ENCODE peak calls at places on chromosomes 1 and 21, in six cellular contexts. O is lower lobe of right lung, L is astrocyte, Q is spleen, J is A549, R is cardiac muscle cell. G is an unnamed sample. For H3K4me1, the result is how much of the 10 kb centered on the place peaks cover.

GRCh38 chr1:213572939-213573647 is 414.7 kb upstream of the PROX1 start:
- DNase-seq in O (no peak), L (no peak), Q (no peak), J (no peak), R (no peak), G (no peak)

GRCh38 chr21:39660596-39660995 is 47.9 kb downstream of the B3GALT5 start:
- DNase-seq in O (no peak), L (peak), Q (no peak), J (peak), R (peak), G (peak)

GRCh38 chr1:4634156-4634792 is 20.1 kb upstream of the AJAP1 start:
- DNase-seq in O (no peak), L (no peak), Q (peak), J (no peak), R (no peak), G (no peak)

GRCh38 chr1:206856674-206857464 is 8.6 kb upstream of the IL20 start:
- DNase-seq in O (no peak), L (no peak), Q (no peak), J (peak), R (no peak), G (no peak)

GRCh38 chr21:42075686-42076471 is 4.8 kb downstream of the UMODL1 start:
- DNase-seq in O (no peak), L (no peak), Q (peak), J (no peak), R (no peak), G (no peak)

GRCh38 chr1:28326505-28326904 is 2.3 kb upstream of the MED18 start:
- DNase-seq in O (no peak), L (no peak), Q (no peak), J (no peak), R (no peak), G (no peak)

GRCh38 chr21:46567348-46567747 is 37.5 kb downstream of the S100B start:
- DNase-seq in O (peak), L (no peak), Q (no peak), J (no peak), R (no peak), G (no peak)

GRCh38 chr21:29320021-29320420 is 21.3 kb downstream of the BACH1 start:
- DNase-seq in O (no peak), L (no peak), Q (no peak), J (no peak), R (no peak), G (no peak)

GRCh38 chr1:155859881-155860841 is 794 bp downstream of the SYT11 start:
- DNase-seq in O (peak), L (peak), Q (peak), J (no peak), R (peak), G (peak)

GRCh38 chr1:194813109-194813508 is 1626.7 kb upstream of the B3GALT2 start:
- DNase-seq in O (no peak), L (no peak), Q (no peak), J (no peak), R (no peak), G (no peak)

GRCh38 chr21:45979141-45979631 is 2.4 kb upstream of the COL6A1 start:
- DNase-seq in O (peak), L (no peak), Q (peak), J (no peak), R (no peak), G (no peak)

GRCh38 chr1:81706650-81707435 is 93.9 kb upstream of the ADGRL2 start:
- DNase-seq in O (no peak), L (peak), Q (no peak), J (no peak), R (peak), G (no peak)

GRCh38 chr1:226978350-226979114 is 38.4 kb downstream of the COQ8A start:
- DNase-seq in O (no peak), L (no peak), Q (no peak), J (no peak), R (no peak), G (no peak)

GRCh38 chr1:178513278-178513983 is 522 bp downstream of the TEX35 start:
- DNase-seq in O (no peak), L (no peak), Q (peak), J (no peak), R (peak), G (peak)

GRCh38 chr1:151711044-151711800 is 5.4 kb downstream of the CELF3 start:
- DNase-seq in O (no peak), L (no peak), Q (no peak), J (no peak), R (no peak), G (no peak)

GRCh38 chr1:41500781-41501518 is 16.5 kb upstream of the EDN2 start:
- DNase-seq in O (no peak), L (peak), Q (no peak), J (no peak), R (no peak), G (no peak)

GRCh38 chr1:87318806-87319205 is 9.9 kb upstream of the LMO4 start:
- DNase-seq in O (no peak), L (no peak), Q (no peak), J (no peak), R (no peak), G (no peak)

GRCh38 chr21:42737969-42738590 is 84.7 kb downstream of the PDE9A start:
- DNase-seq in O (peak), L (no peak), Q (peak), J (no peak), R (peak), G (no peak)

GRCh38 chr1:86504895-86505625 is 36.3 kb downstream of the CLCA1 start:
- DNase-seq in O (no peak), L (peak), Q (no peak), J (no peak), R (peak), G (no peak)

GRCh38 chr21:42156690-42157605 is 62.0 kb upstream of the ABCG1 start:
- DNase-seq in O (no peak), L (no peak), Q (no peak), J (no peak), R (peak), G (peak)

GRCh38 chr1:47533176-47534039 is 95.6 kb downstream of the FOXD2 start:
- DNase-seq in O (peak), L (peak), Q (no peak), J (no peak), R (peak), G (peak)

GRCh38 chr1:180609643-180610555 is 21.9 kb upstream of the XPR1 start:
- DNase-seq in O (no peak), L (no peak), Q (no peak), J (no peak), R (peak), G (no peak)

GRCh38 chr1:116290085-116290670 is 82.9 kb upstream of the ATP1A1 start:
- DNase-seq in O (no peak), L (no peak), Q (no peak), J (no peak), R (no peak), G (no peak)

GRCh38 chr1:41449326-41449921 is 35.1 kb downstream of the EDN2 start:
- DNase-seq in O (no peak), L (no peak), Q (no peak), J (no peak), R (no peak), G (no peak)

GRCh38 chr1:27436204-27437159 is 44.1 kb downstream of the GPR3 start:
- DNase-seq in O (no peak), L (peak), Q (no peak), J (peak), R (peak), G (no peak)

GRCh38 chr1:63969461-63969893 is 195.7 kb downstream of the ROR1 start:
- DNase-seq in O (no peak), L (peak), Q (no peak), J (no peak), R (no peak), G (no peak)

GRCh38 chr1:221862971-221863370 is 121.1 kb upstream of the DUSP10 start:
- DNase-seq in O (no peak), L (no peak), Q (no peak), J (no peak), R (no peak), G (no peak)

GRCh38 chr1:229093546-229094336 is 177.2 kb upstream of the RAB4A start:
- DNase-seq in O (no peak), L (no peak), Q (no peak), J (no peak), R (no peak), G (no peak)

GRCh38 chr1:221274373-221274772 is 395.1 kb downstream of the HLX start:
- DNase-seq in O (no peak), L (no peak), Q (no peak), J (no peak), R (no peak), G (peak)

DNA sequence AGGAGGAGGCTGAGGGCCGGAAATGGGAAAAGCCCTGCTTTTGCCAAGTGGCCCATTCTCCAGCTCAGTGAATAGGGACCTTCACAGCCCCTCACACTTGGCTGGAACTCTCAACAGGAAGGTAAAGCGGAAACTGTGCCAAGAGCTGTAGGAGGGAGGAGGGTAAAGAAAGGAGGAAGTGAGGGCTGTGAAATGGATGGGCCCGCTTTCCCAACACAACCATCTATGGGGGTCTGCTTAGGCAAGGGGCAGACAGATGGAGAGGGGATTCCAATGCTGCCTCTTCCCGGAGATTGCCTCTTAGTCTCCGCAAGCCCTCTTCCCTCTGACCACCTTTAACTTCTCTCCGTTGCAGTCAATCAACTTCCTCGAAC is 5.2 kb downstream of the INKA2 start:
- DNase-seq in O (no peak), L (no peak), Q (no peak), J (no peak), R (no peak), G (no peak)
- H3K4me1 ChIP-seq in O (under half), L (under half), Q (under half), J (under half), R (under half), G (half or more)

DNA sequence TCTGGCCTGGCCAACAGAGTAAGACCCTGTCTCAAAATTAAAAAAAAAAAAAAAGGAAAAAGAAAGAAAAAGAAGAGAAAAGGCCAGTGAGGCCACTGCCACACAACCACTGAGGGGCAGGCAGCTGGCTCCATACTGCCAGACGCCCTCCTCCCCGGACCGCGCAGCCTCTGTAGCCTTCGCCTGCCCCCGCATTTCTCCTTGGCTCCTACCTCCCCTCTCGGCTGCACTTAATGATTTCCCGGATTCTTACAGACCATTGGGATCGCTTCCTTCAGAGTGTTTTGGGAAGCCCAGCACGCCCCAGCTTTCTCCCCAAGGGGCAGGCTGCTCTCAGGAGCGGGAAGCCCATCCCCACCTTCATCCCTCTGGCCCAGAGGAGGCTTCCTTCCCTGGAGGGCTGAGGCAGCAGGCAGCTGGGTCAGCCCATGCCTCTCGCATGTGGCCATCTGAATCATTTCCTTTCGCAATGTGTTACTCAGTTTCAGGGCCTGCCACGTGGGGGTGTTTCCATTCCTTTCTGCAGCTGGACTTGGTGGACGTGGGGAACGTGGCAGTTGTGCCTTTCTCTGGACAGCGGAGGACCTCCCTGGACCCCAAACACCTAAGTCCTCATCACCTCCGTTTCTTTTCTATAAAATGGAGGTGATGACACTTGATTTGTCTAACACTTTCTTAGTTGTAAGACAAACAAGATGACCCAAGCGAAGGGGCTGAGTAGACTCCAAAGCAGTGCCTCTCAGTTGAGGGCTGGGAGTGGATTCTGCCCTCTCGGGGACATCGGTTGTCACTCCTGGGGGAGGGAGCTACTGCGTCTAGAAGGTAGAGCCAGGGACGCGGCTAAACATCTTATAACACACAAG is 2.3 kb downstream of the SLC2A5 start:
- DNase-seq in O (peak), L (peak), Q (peak), J (no peak), R (peak), G (no peak)
- H3K4me1 ChIP-seq in O (under half), L (under half), Q (under half), J (under half), R (under half), G (under half)

GRCh38 chr1:110220324-110220723 is 10.2 kb downstream of the KCNC4 start:
- DNase-seq in O (no peak), L (no peak), Q (no peak), J (no peak), R (no peak), G (no peak)
- H3K4me1 ChIP-seq in O (under half), L (under half), Q (under half), J (under half), R (under half), G (under half)

DNA sequence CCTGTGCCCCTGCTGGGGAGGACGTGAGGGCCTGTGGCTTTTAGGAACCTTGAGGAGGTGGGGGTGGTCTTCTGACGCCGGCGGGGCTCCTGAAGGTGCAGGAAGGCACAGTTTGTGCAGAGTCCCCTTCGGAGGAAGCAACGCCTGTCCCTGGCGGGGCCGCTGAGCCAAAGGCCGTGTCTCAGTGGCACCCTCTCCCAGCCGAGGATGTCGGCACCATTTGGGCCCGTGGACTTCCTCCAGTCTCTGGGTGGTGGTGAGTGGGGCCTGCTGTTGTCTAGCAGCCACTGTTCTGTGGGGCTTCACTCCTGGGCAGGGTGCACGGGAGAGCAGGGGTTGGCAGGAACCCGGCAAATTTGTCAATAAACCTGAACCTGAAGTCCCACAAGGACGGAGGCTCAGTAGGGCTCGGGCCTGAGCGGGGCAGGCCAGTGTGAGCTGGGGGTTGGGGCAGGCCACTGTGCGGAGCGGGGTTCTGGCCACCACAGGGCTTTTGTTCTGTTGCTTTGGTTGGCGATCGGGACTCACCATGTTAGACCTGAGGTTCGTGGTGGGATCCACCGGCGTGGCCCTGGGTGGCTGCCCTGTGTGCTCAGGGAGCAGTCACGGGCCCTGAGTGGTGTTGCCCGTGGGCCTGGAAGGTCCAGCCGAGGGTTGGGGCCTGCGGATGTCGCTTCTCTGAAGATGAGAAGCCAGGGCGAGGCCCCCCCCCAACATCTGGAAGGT is 64.8 kb downstream of the SKI start:
- DNase-seq in O (no peak), L (no peak), Q (no peak), J (no peak), R (no peak), G (no peak)
- H3K4me1 ChIP-seq in O (half or more), L (half or more), Q (half or more), J (under half), R (under half), G (under half)

DNA sequence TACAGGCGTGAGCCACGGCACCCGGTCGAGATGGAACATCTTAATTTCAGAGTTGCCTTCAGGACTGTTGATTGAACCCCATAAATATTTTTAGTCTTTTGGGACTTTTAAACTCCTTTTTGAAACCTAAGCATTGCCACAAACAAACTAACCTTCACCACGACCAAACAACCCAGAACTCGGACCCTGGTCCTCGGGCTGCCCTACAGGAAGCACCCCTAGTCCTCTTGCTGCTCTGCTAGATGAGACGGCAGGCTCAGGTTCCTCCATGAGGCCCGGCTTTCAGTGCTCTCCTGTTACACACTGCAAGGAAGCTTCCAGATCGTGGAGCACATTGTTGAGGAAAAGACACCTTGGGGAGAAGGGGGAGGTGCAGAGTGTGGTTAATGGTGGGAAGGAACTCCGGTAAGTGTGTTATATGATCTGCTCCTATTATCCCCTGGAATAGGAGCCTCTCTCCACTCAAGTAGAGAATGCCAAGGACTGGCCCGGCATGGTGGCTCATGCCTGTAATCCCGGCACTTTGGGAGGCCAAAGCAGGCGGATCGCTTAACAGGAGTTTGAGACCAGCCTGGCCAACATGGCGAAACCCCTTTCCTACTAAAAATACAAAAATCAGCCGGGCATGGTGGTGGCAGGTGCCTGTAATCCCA is 5.7 kb downstream of the EPHX1 start:
- DNase-seq in O (no peak), L (no peak), Q (no peak), J (no peak), R (no peak), G (peak)
- H3K4me1 ChIP-seq in O (half or more), L (under half), Q (half or more), J (half or more), R (under half), G (under half)

DNA sequence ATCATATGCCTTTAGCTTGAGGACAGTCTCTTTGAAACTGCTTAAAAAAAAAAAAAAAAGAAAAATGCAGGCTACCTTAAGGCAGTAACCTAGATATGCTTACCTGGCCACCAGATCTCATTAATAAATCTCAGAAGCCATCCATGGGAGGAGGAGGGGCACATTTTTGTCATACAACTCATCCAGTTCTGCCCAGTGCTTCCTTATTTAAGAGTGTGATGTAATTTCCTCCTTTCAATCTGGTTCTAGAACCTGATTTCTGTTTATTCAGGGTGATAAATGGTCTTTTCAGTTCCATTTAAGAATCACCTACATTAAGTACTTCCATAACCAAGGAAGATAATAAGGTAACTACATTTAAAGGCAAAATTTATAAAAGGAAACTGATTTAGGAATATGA is 6.1 kb downstream of the ERRFI1 start:
- DNase-seq in O (no peak), L (peak), Q (no peak), J (peak), R (peak), G (no peak)
- H3K4me1 ChIP-seq in O (half or more), L (half or more), Q (under half), J (half or more), R (under half), G (half or more)

G was measured in neural progenitor cell.